ENCODE peak calls at places on chromosomes 2 and 18, in ten cellular contexts. One of them, this sample, is unnamed.

GRCh38 chr18:50836521-50836957 is 16.7 kb upstream of the MRO start:
- DNase-seq in heart left ventricle: no peak
- DNase-seq in tibial nerve: no peak
- DNase-seq in esophagus squamous epithelium: no peak
- DNase-seq in adrenal gland: no peak
- DNase-seq in spleen: no peak
- DNase-seq in transverse colon: no peak
- DNase-seq in right lobe of liver: no peak
- DNase-seq in IMR-90: peak; percentile 35
- DNase-seq in stomach: no peak
- DNase-seq in this sample: no peak

GRCh38 chr18:21112140-21112473 is 494 bp upstream of the ROCK1 start:
- DNase-seq in heart left ventricle: no peak
- DNase-seq in tibial nerve: no peak
- DNase-seq in esophagus squamous epithelium: no peak
- DNase-seq in adrenal gland: no peak
- DNase-seq in spleen: peak; percentile 93
- DNase-seq in transverse colon: no peak
- DNase-seq in right lobe of liver: no peak
- DNase-seq in IMR-90: no peak
- DNase-seq in stomach: no peak
- DNase-seq in this sample: no peak

GRCh38 chr2:15681089-15681885 is 89.6 kb downstream of the DDX1 start:
- DNase-seq in heart left ventricle: no peak
- DNase-seq in tibial nerve: no peak
- DNase-seq in esophagus squamous epithelium: no peak
- DNase-seq in adrenal gland: no peak
- DNase-seq in spleen: no peak
- DNase-seq in transverse colon: no peak
- DNase-seq in right lobe of liver: no peak
- DNase-seq in IMR-90: no peak
- DNase-seq in stomach: no peak
- DNase-seq in this sample: no peak

GRCh38 chr2:121688820-121689219 is 39.6 kb upstream of the CLASP1 start:
- DNase-seq in heart left ventricle: no peak
- DNase-seq in tibial nerve: no peak
- DNase-seq in esophagus squamous epithelium: no peak
- DNase-seq in adrenal gland: no peak
- DNase-seq in spleen: no peak
- DNase-seq in transverse colon: no peak
- DNase-seq in right lobe of liver: no peak
- DNase-seq in IMR-90: no peak
- DNase-seq in stomach: no peak
- DNase-seq in this sample: no peak

GRCh38 chr2:176924909-176925548 is 287.6 kb upstream of the HNRNPA3 start:
- DNase-seq in heart left ventricle: no peak
- DNase-seq in tibial nerve: no peak
- DNase-seq in esophagus squamous epithelium: no peak
- DNase-seq in adrenal gland: no peak
- DNase-seq in spleen: no peak
- DNase-seq in transverse colon: no peak
- DNase-seq in right lobe of liver: no peak
- DNase-seq in IMR-90: no peak
- DNase-seq in stomach: no peak
- DNase-seq in this sample: no peak

GRCh38 chr2:235827585-235827992 is 333.7 kb downstream of the AGAP1 start:
- DNase-seq in heart left ventricle: no peak
- DNase-seq in tibial nerve: no peak
- DNase-seq in esophagus squamous epithelium: no peak
- DNase-seq in adrenal gland: peak; percentile 43
- DNase-seq in spleen: peak; percentile 51
- DNase-seq in transverse colon: no peak
- DNase-seq in right lobe of liver: no peak
- DNase-seq in IMR-90: no peak
- DNase-seq in stomach: no peak
- DNase-seq in this sample: no peak

GRCh38 chr18:32548688-32549087 is 78.0 kb upstream of the GAREM1 start:
- DNase-seq in heart left ventricle: no peak
- DNase-seq in tibial nerve: no peak
- DNase-seq in esophagus squamous epithelium: no peak
- DNase-seq in adrenal gland: no peak
- DNase-seq in spleen: no peak
- DNase-seq in transverse colon: no peak
- DNase-seq in right lobe of liver: no peak
- DNase-seq in IMR-90: no peak
- DNase-seq in stomach: no peak
- DNase-seq in this sample: no peak

GRCh38 chr2:20496069-20496468 is 49.2 kb downstream of the RHOB start:
- DNase-seq in heart left ventricle: no peak
- DNase-seq in tibial nerve: no peak
- DNase-seq in esophagus squamous epithelium: no peak
- DNase-seq in adrenal gland: peak; percentile 63
- DNase-seq in spleen: no peak
- DNase-seq in transverse colon: no peak
- DNase-seq in right lobe of liver: no peak
- DNase-seq in IMR-90: peak; percentile 68
- DNase-seq in stomach: no peak
- DNase-seq in this sample: no peak

GRCh38 chr18:24567199-24567598 is 106.8 kb downstream of the HRH4 start:
- DNase-seq in heart left ventricle: no peak
- DNase-seq in tibial nerve: no peak
- DNase-seq in esophagus squamous epithelium: no peak
- DNase-seq in adrenal gland: no peak
- DNase-seq in spleen: no peak
- DNase-seq in transverse colon: no peak
- DNase-seq in right lobe of liver: no peak
- DNase-seq in IMR-90: peak; percentile 59
- DNase-seq in stomach: no peak
- DNase-seq in this sample: no peak

GRCh38 chr2:234377761-234378341 is 119.0 kb downstream of the ARL4C start:
- DNase-seq in heart left ventricle: no peak
- DNase-seq in tibial nerve: peak; percentile 32
- DNase-seq in esophagus squamous epithelium: no peak
- DNase-seq in adrenal gland: no peak
- DNase-seq in spleen: no peak
- DNase-seq in transverse colon: no peak
- DNase-seq in right lobe of liver: no peak
- DNase-seq in IMR-90: peak; percentile 74
- DNase-seq in stomach: no peak
- DNase-seq in this sample: no peak

GRCh38 chr2:215409331-215410127 is 26.3 kb downstream of the FN1 start:
- DNase-seq in heart left ventricle: no peak
- DNase-seq in tibial nerve: no peak
- DNase-seq in esophagus squamous epithelium: no peak
- DNase-seq in adrenal gland: no peak
- DNase-seq in spleen: no peak
- DNase-seq in transverse colon: no peak
- DNase-seq in right lobe of liver: no peak
- DNase-seq in IMR-90: peak; percentile 57
- DNase-seq in stomach: no peak
- DNase-seq in this sample: no peak

GRCh38 chr2:205129531-205129930 is 552.8 kb upstream of the NRP2 start:
- DNase-seq in heart left ventricle: no peak
- DNase-seq in tibial nerve: no peak
- DNase-seq in esophagus squamous epithelium: no peak
- DNase-seq in adrenal gland: no peak
- DNase-seq in spleen: no peak
- DNase-seq in transverse colon: no peak
- DNase-seq in right lobe of liver: no peak
- DNase-seq in IMR-90: no peak
- DNase-seq in stomach: no peak
- DNase-seq in this sample: no peak

GRCh38 chr2:37571571-37572136 is 99.8 kb downstream of the CDC42EP3 start:
- DNase-seq in heart left ventricle: no peak
- DNase-seq in tibial nerve: no peak
- DNase-seq in esophagus squamous epithelium: no peak
- DNase-seq in adrenal gland: no peak
- DNase-seq in spleen: no peak
- DNase-seq in transverse colon: no peak
- DNase-seq in right lobe of liver: no peak
- DNase-seq in IMR-90: no peak
- DNase-seq in stomach: no peak
- DNase-seq in this sample: no peak
- TF ChIP-seq POLR2A in heart left ventricle: no peak
- TF ChIP-seq POLR2A in tibial nerve: no peak
- TF ChIP-seq POLR2A in esophagus squamous epithelium: no peak
- TF ChIP-seq POLR2A in adrenal gland: no peak
- TF ChIP-seq POLR2A in spleen: no peak
- TF ChIP-seq POLR2A in transverse colon: no peak
- TF ChIP-seq POLR2A in right lobe of liver: no peak
- TF ChIP-seq POLR2A in IMR-90: no peak
- TF ChIP-seq POLR2A in stomach: no peak
- TF ChIP-seq POLR2A in this sample: no peak

DNA sequence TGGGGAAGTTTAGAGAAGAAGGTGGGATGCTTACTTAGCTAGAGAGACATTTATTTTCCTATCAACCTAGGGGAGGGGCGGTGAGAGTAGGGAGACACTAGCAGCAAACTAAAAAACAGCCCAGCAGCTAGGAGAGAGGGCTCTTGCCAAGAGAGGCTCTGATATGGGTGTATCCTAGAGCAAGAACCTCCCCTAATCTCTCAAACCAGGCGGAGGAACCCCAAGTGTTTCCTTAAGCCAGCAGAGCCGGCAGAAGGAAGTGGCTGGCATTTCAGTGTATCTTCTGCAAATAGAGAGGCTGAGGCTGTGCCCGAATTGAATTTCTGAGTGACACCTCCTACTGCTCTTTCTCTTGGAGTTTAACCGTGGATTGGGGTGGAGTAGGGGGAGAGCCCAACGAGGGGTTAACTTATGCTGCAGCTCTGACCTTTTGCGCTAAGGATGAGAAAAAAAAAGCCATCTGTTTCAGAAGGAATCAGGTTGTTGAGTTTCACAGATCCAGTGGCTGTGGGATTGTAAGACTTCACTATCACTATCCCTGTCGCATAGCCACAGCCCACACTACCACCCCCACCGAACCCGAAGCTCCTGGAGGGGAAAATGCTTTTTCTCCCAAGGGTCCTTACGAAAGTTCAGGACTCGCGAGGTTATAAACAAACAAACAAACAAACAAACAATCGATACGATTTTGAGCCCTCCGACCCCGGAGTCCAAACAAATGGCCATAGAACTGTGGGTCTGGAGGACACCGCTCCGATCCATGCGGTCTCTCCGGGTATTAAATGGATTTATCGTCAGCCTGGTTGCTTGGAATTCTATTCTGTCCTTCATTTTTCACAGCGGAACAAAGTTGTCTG is 1.3 kb downstream of the ST8SIA5 start:
- DNase-seq in heart left ventricle: no peak
- DNase-seq in tibial nerve: no peak
- DNase-seq in esophagus squamous epithelium: no peak
- DNase-seq in adrenal gland: peak; percentile 34
- DNase-seq in spleen: no peak
- DNase-seq in transverse colon: no peak
- DNase-seq in right lobe of liver: no peak
- DNase-seq in IMR-90: no peak
- DNase-seq in stomach: no peak
- DNase-seq in this sample: no peak
- H3K4me3 ChIP-seq in heart left ventricle: peak overlapping the region; percentile 53
- H3K4me3 ChIP-seq in tibial nerve: no peak overlapping the region
- H3K4me3 ChIP-seq in esophagus squamous epithelium: no peak overlapping the region
- H3K4me3 ChIP-seq in adrenal gland: peak overlapping the region; percentile 2
- H3K4me3 ChIP-seq in spleen: peak overlapping the region; percentile 44
- H3K4me3 ChIP-seq in transverse colon: no peak overlapping the region
- H3K4me3 ChIP-seq in right lobe of liver: no peak overlapping the region
- H3K4me3 ChIP-seq in IMR-90: no peak overlapping the region
- H3K4me3 ChIP-seq in stomach: peak overlapping the region; percentile 33
- H3K4me3 ChIP-seq in this sample: no peak overlapping the region

GRCh38 chr2:46848446-46848845 is 67.2 kb downstream of the MCFD2 start:
- DNase-seq in heart left ventricle: no peak
- DNase-seq in tibial nerve: no peak
- DNase-seq in esophagus squamous epithelium: no peak
- DNase-seq in adrenal gland: no peak
- DNase-seq in spleen: no peak
- DNase-seq in transverse colon: no peak
- DNase-seq in right lobe of liver: no peak
- DNase-seq in IMR-90: no peak
- DNase-seq in stomach: no peak
- DNase-seq in this sample: no peak

GRCh38 chr2:46847726-46848421 is 67.7 kb downstream of the MCFD2 start:
- DNase-seq in heart left ventricle: no peak
- DNase-seq in tibial nerve: no peak
- DNase-seq in esophagus squamous epithelium: no peak
- DNase-seq in adrenal gland: no peak
- DNase-seq in spleen: no peak
- DNase-seq in transverse colon: no peak
- DNase-seq in right lobe of liver: no peak
- DNase-seq in IMR-90: peak; percentile 90
- DNase-seq in stomach: no peak
- DNase-seq in this sample: no peak

GRCh38 chr2:46846454-46846990 is 69.1 kb downstream of the MCFD2 start:
- DNase-seq in heart left ventricle: no peak
- DNase-seq in tibial nerve: no peak
- DNase-seq in esophagus squamous epithelium: no peak
- DNase-seq in adrenal gland: no peak
- DNase-seq in spleen: no peak
- DNase-seq in transverse colon: no peak
- DNase-seq in right lobe of liver: no peak
- DNase-seq in IMR-90: no peak
- DNase-seq in stomach: no peak
- DNase-seq in this sample: no peak

GRCh38 chr2:46845542-46846453 is 69.8 kb downstream of the MCFD2 start:
- DNase-seq in heart left ventricle: no peak
- DNase-seq in tibial nerve: no peak
- DNase-seq in esophagus squamous epithelium: no peak
- DNase-seq in adrenal gland: peak; percentile 58
- DNase-seq in spleen: no peak
- DNase-seq in transverse colon: no peak
- DNase-seq in right lobe of liver: no peak
- DNase-seq in IMR-90: no peak
- DNase-seq in stomach: no peak
- DNase-seq in this sample: no peak

DNA sequence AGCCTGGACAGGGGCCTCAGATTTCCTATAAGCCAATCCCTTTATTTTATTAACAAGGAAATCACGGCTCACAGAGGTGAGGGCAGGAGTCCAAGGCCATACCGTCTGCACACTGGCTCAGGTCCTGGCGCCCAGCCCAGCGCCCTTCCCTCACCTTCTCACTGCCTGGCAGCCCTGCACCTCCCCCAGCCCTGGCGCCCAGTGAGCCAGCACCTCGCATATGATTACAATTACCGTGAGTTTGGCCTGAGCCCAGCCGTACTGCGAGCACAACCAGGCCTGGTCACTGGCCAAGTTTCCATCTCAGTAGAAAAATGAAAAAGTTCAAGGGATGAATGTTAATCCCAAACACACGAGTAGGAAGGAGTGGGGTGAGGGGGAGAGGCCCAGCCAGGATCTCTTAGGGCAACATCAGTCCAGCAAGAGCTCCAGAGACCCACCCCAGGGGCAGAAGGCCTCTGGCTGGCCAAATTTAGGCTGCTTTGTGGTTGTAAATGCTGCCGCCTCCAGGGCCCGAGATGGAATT is 68.4 kb downstream of the MCFD2 start:
- DNase-seq in heart left ventricle: peak; percentile 94
- DNase-seq in tibial nerve: peak; percentile 96
- DNase-seq in esophagus squamous epithelium: peak; percentile 10
- DNase-seq in adrenal gland: peak; percentile 97
- DNase-seq in spleen: no peak
- DNase-seq in transverse colon: peak; percentile 96
- DNase-seq in right lobe of liver: peak; percentile 96
- DNase-seq in IMR-90: peak; percentile 96
- DNase-seq in stomach: peak; percentile 99
- DNase-seq in this sample: peak; percentile 100
- H3K4me1 ChIP-seq in heart left ventricle: peaks cover 32% of the 10 kb centered on the region
- H3K4me1 ChIP-seq in tibial nerve: peaks cover 55% of the 10 kb centered on the region
- H3K4me1 ChIP-seq in esophagus squamous epithelium: peaks cover 65% of the 10 kb centered on the region
- H3K4me1 ChIP-seq in adrenal gland: peaks cover 56% of the 10 kb centered on the region
- H3K4me1 ChIP-seq in spleen: peaks cover 17% of the 10 kb centered on the region
- H3K4me1 ChIP-seq in transverse colon: peaks cover 59% of the 10 kb centered on the region
- H3K4me1 ChIP-seq in right lobe of liver: peaks cover 29% of the 10 kb centered on the region
- H3K4me1 ChIP-seq in IMR-90: peaks cover 52% of the 10 kb centered on the region
- H3K4me1 ChIP-seq in stomach: peaks cover 63% of the 10 kb centered on the region
- H3K4me1 ChIP-seq in this sample: peaks cover 61% of the 10 kb centered on the region

GRCh38 chr2:85659324-85659981 is 8.5 kb downstream of the SFTPB start:
- DNase-seq in heart left ventricle: no peak
- DNase-seq in tibial nerve: no peak
- DNase-seq in esophagus squamous epithelium: no peak
- DNase-seq in adrenal gland: no peak
- DNase-seq in spleen: no peak
- DNase-seq in transverse colon: no peak
- DNase-seq in right lobe of liver: no peak
- DNase-seq in IMR-90: no peak
- DNase-seq in stomach: no peak
- DNase-seq in this sample: no peak
- TF ChIP-seq POLR2A in heart left ventricle: no peak
- TF ChIP-seq POLR2A in tibial nerve: no peak
- TF ChIP-seq POLR2A in esophagus squamous epithelium: no peak
- TF ChIP-seq POLR2A in adrenal gland: no peak
- TF ChIP-seq POLR2A in spleen: no peak
- TF ChIP-seq POLR2A in transverse colon: no peak
- TF ChIP-seq POLR2A in right lobe of liver: no peak
- TF ChIP-seq POLR2A in IMR-90: no peak
- TF ChIP-seq POLR2A in stomach: no peak
- TF ChIP-seq POLR2A in this sample: no peak